ENCODE peak calls at places on chromosomes 12 and 14, in six cellular contexts. F is A549, O is OCI-LY7, Z is RWPE2, S is breast epithelium, D is upper lobe of left lung. K is an unnamed sample.

GRCh38 chr14:96711559-96712267 is 85.5 kb upstream of the VRK1 start:
- DNase-seq in D (no peak), F (no peak), Z (no peak), S (no peak), O (no peak), K (no peak)

GRCh38 chr12:82314406-82314892 is 43.7 kb downstream of the CCDC59 start:
- DNase-seq in O (no peak), Z (peak; percentile 34), S (no peak), F (no peak), D (peak; percentile 50), K (peak; percentile 36)

GRCh38 chr14:89228921-89229639 is 188.0 kb downstream of the FOXN3 start:
- DNase-seq in F (no peak), Z (no peak), S (no peak), D (no peak), O (no peak), K (no peak)

GRCh38 chr12:52295663-52296062 is 4.3 kb upstream of the KRT81 start:
- DNase-seq in D (no peak), F (no peak), S (no peak), O (no peak), Z (no peak), K (peak; percentile 23)

GRCh38 chr12:40033260-40033649 is 72.6 kb downstream of the SLC2A13 start:
- DNase-seq in D (no peak), S (no peak), O (no peak), F (no peak), Z (no peak), K (no peak)

GRCh38 chr12:49949124-49949845 is 1.3 kb upstream of the AQP2 start:
- DNase-seq in D (peak; percentile 17), F (no peak), S (no peak), O (no peak), Z (peak; percentile 44), K (no peak)

GRCh38 chr12:124321556-124322270 is 26.8 kb downstream of the RFLNA start:
- DNase-seq in O (no peak), F (no peak), S (no peak), Z (no peak), D (no peak), K (no peak)

GRCh38 chr12:116774020-116774419 is 35.9 kb downstream of the RNFT2 start:
- DNase-seq in F (no peak), O (no peak), D (no peak), Z (no peak), S (no peak), K (no peak)

GRCh38 chr12:5511644-5512584 is 80.0 kb downstream of the NTF3 start:
- DNase-seq in F (peak; percentile 7), S (peak; percentile 10), O (peak; percentile 81), Z (no peak), D (no peak), K (peak; percentile 6)

GRCh38 chr14:87049886-87050820 is 942.8 kb downstream of the GALC start:
- DNase-seq in F (peak; percentile 2), Z (no peak), D (no peak), S (no peak), O (peak; percentile 67), K (peak; percentile 60)

GRCh38 chr14:79597561-79597960 is 613.7 kb downstream of the DIO2 start:
- DNase-seq in Z (no peak), O (no peak), D (no peak), F (no peak), S (no peak), K (no peak)

GRCh38 chr12:62793256-62794217 is 141.4 kb downstream of the PPM1H start:
- DNase-seq in F (peak; percentile 84), S (peak; percentile 81), D (peak; percentile 87), O (peak; percentile 64), Z (no peak), K (peak; percentile 90)

GRCh38 chr14:60760648-60761364 is 26.2 kb downstream of the MNAT1 start:
- DNase-seq in F (no peak), O (no peak), D (no peak), Z (no peak), S (no peak), K (peak; percentile 94)

GRCh38 chr12:90021729-90022249 is 313.2 kb upstream of the ATP2B1 start:
- DNase-seq in Z (no peak), S (no peak), D (no peak), O (no peak), F (no peak), K (no peak)

GRCh38 chr14:31166271-31166561 is 41.4 kb downstream of the HECTD1 start:
- DNase-seq in D (no peak), S (no peak), F (no peak), O (no peak), Z (no peak), K (no peak)

GRCh38 chr12:120903382-120903817 is 758 bp downstream of the SPPL3 start:
- DNase-seq in F (peak; percentile 59), D (peak; percentile 81), O (peak; percentile 71), Z (peak; percentile 76), S (peak; percentile 46), K (peak; percentile 42)

GRCh38 chr12:90575995-90576394 is 379.0 kb downstream of the CCER1 start:
- DNase-seq in D (no peak), S (no peak), Z (no peak), O (no peak), F (no peak), K (no peak)

GRCh38 chr14:60893916-60894315 is 87.0 kb downstream of the TRMT5 start:
- DNase-seq in Z (no peak), F (no peak), O (peak; percentile 42), D (no peak), S (no peak), K (no peak)

GRCh38 chr14:75070383-75070782 is 942 bp downstream of the ZC2HC1C start:
- DNase-seq in F (no peak), D (no peak), Z (no peak), O (no peak), S (peak; percentile 53), K (no peak)

GRCh38 chr12:108302471-108303311 is 36.4 kb downstream of the CMKLR1 start:
- DNase-seq in F (no peak), S (peak; percentile 51), Z (no peak), D (peak; percentile 77), O (no peak), K (peak; percentile 51)

GRCh38 chr12:124599074-124599999 is 31.9 kb upstream of the NCOR2 start:
- DNase-seq in S (no peak), O (no peak), F (no peak), Z (no peak), D (no peak), K (peak; percentile 80)

GRCh38 chr12:92434607-92435025 is 268.2 kb upstream of the PLEKHG7 start:
- DNase-seq in Z (no peak), O (peak; percentile 51), D (no peak), S (no peak), F (no peak), K (no peak)

DNA sequence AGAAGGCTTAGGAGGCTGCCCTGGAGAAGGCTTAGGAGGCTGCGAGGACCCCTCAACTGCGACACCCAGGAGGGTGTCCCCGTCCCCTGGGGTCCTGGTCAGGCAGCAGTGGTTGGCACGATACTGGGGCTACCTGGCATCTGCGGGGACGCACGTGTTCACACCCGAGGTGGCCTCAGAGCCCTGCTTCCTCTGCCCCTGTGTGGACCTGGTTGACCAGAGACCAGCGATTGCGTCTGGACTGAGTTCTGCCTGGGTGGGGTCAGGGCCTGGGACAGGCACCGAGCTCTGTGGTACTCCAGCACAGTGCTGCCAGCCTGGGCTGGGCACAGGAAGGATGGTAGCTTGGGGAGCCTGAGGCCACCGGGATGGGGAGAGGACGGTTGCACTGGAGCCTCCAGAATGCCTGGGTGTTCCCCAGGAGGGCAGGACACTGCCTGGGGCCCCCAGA is 735 bp downstream of the ASPG start:
- DNase-seq in F (no peak), S (no peak), O (no peak), Z (peak; percentile 66), D (peak; percentile 19), K (no peak)
- H3K4me1 ChIP-seq in F (no peaks in the 10 kb centered on the region), S (no peaks in the 10 kb centered on the region), O (no peaks in the 10 kb centered on the region), Z (no peaks in the 10 kb centered on the region), D (no peaks in the 10 kb centered on the region), K (no peaks in the 10 kb centered on the region)

GRCh38 chr12:21989819-21990412 is 48.7 kb upstream of the ABCC9 start:
- DNase-seq in D (no peak), O (peak; percentile 14), Z (no peak), F (no peak), S (no peak), K (peak; percentile 61)
- TF ChIP-seq CTCF in D (peak; percentile 23), O (peak; percentile 78), Z (peak; percentile 40), F (peak; percentile 61), S (peak; percentile 37), K (peak; percentile 71)

DNA sequence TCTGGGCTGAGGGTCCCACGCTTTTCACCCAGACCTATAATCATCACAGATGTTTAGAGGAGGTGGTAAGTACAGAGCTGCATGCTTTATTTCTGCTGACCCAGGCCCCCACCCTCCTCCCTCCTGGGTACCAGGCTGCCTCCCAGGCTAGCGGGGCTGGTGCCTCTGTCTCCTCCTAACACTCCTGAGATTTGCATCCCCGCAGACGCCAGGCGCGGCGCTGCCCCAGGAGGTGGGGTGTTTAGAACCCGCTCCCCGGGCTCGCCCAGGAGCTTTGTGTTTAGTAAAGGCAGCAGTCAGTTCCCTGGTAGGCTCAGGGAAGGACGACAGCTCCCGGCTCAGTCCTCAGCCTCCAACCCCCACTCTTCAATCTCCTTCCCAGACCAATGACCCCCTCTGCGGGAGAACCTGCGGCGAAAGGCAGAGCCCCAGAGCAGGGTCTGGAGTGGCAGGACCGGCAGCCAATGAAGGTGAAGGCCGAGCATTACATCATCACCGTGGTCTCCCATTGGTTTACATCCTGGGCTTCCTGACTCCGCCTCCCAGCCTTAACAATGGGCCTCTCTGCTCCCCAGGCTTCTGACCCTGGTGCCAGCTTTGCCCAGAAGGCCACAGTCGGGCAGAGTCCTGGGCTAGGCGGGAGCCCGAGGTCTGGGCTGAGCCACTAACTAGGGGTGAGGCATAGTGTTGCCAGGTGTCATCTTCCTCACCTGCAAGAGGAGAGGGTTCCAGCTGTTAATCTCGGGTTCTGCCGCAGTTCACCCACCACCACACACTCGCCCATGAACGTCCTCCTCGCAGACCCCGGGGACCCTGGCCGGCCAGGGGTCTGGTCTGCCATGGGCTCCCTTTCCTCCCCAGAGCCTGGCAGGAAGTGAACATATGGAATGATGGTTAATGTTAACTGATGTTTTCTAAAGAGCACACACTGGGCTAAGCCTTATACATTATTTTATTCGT is 57.5 kb downstream of the CALM1 start:
- DNase-seq in O (peak; percentile 16), S (no peak), F (peak; percentile 67), Z (no peak), D (peak; percentile 59), K (peak; percentile 22)
- H3K4me3 ChIP-seq in O (no peak overlapping the region), S (no peak overlapping the region), F (no peak overlapping the region), Z (no peak overlapping the region), D (peak overlapping the region; percentile 19), K (no peak overlapping the region)

GRCh38 chr14:100144996-100145646 is 14.3 kb downstream of the DEGS2 start:
- DNase-seq in F (no peak), Z (no peak), D (peak; percentile 44), S (no peak), O (no peak), K (no peak)

GRCh38 chr14:100142073-100143040 is 17.1 kb downstream of the DEGS2 start:
- DNase-seq in Z (no peak), D (peak; percentile 55), F (no peak), S (no peak), O (no peak), K (no peak)

GRCh38 chr14:100143934-100144333 is 15.5 kb downstream of the DEGS2 start:
- DNase-seq in Z (no peak), F (no peak), D (no peak), O (no peak), S (no peak), K (no peak)

GRCh38 chr14:100144645-100144995 is 14.8 kb downstream of the DEGS2 start:
- DNase-seq in S (no peak), O (no peak), F (no peak), Z (no peak), D (no peak), K (no peak)

DNA sequence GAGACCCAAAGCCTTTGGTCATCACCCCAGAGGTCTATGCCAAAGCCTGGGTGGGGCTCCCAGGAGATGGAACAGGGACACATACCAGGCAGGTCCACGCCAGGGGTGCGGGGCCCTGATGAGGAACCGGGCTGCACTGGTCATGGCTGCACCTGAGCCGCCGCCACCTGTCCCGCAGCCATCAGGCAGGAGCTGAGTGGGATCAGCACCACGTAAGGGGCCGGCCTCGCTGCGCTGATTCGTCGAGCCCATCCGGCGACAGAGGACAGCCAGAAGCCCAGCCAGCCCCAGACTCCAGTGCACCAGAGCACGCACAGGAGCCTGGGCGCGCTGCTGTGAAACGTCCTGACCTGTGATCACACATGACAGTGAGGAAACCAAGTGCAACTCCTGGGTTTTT is 15.9 kb downstream of the DEGS2 start:
- DNase-seq in D (no peak), Z (no peak), S (no peak), O (no peak), F (no peak), K (no peak)
- H3K4me1 ChIP-seq in D (peaks cover 71% of the 10 kb centered on the region), Z (no peaks in the 10 kb centered on the region), S (peaks cover 6% of the 10 kb centered on the region), O (peaks cover 22% of the 10 kb centered on the region), F (peaks cover 8% of the 10 kb centered on the region), K (no peaks in the 10 kb centered on the region)

K was measured in PC-3.